ENCODE peak calls at places on chromosomes 3 and 15, in four cellular contexts. Z, L, D and O are unnamed samples.
A peak's percentile ranks its signal among the peaks of the same experiment; 100 is the strongest.

GRCh38 chr3:141998674-141999290 is 122.3 kb downstream of the ATP1B3 start:
- DNase-seq in Z (no peak), L (peak; percentile 11), D (no peak), O (no peak)

GRCh38 chr15:30992073-30992363 is 590 bp upstream of the MTMR10 start:
- DNase-seq in Z (no peak), L (no peak), D (no peak), O (no peak)

GRCh38 chr3:134003066-134003465 is 26.7 kb downstream of the SLCO2A1 start:
- DNase-seq in Z (no peak), L (no peak), D (no peak), O (no peak)

GRCh38 chr15:40097968-40098476 is 10.7 kb downstream of the BMF start:
- DNase-seq in Z (peak; percentile 73), L (no peak), D (no peak), O (no peak)

GRCh38 chr3:56366641-56366984 is 101.7 kb downstream of the ERC2 start:
- DNase-seq in Z (no peak), L (no peak), D (no peak), O (no peak)

GRCh38 chr15:68435966-68436365 is 4.0 kb upstream of the ITGA11 start:
- DNase-seq in Z (no peak), L (no peak), D (no peak), O (no peak)

GRCh38 chr15:39628131-39628482 is 47.2 kb downstream of the THBS1 start:
- DNase-seq in Z (no peak), L (no peak), D (no peak), O (no peak)

GRCh38 chr3:70829101-70829500 is 516.7 kb upstream of the MDFIC2 start:
- DNase-seq in Z (no peak), L (peak; percentile 82), D (peak; percentile 57), O (peak; percentile 67)

GRCh38 chr3:178618197-178618596 is 82.0 kb downstream of the KCNMB2 start:
- DNase-seq in Z (no peak), L (peak; percentile 34), D (peak; percentile 11), O (peak; percentile 28)

GRCh38 chr15:22887157-22887951 is 48.9 kb downstream of the NIPA2 start:
- DNase-seq in Z (no peak), L (peak; percentile 97), D (peak; percentile 45), O (peak; percentile 92)

GRCh38 chr3:110344897-110345767 is 726.5 kb upstream of the NECTIN3 start:
- DNase-seq in Z (no peak), L (no peak), D (no peak), O (no peak)

GRCh38 chr3:41164776-41165175 is 34.5 kb upstream of the CTNNB1 start:
- DNase-seq in Z (no peak), L (no peak), D (no peak), O (no peak)

GRCh38 chr15:66834863-66835557 is 133.0 kb downstream of the SMAD6 start:
- DNase-seq in Z (no peak), L (no peak), D (no peak), O (no peak)

GRCh38 chr3:156816794-156817741 is 9.1 kb upstream of the LEKR1 start:
- DNase-seq in Z (peak; percentile 93), L (peak; percentile 59), D (peak; percentile 82), O (peak; percentile 98)

GRCh38 chr3:134235677-134236076 is 15.0 kb downstream of the RYK start:
- DNase-seq in Z (no peak), L (no peak), D (no peak), O (no peak)

GRCh38 chr3:65439641-65440040 is 599.1 kb downstream of the MAGI1 start:
- DNase-seq in Z (peak; percentile 37), L (peak; percentile 61), D (peak; percentile 27), O (peak; percentile 83)

GRCh38 chr15:95459288-95459687 is 871.2 kb upstream of the NR2F2 start:
- DNase-seq in Z (no peak), L (peak; percentile 67), D (no peak), O (peak; percentile 8)

GRCh38 chr3:49462222-49462621 is 7.8 kb upstream of the DAG1 start:
- DNase-seq in Z (no peak), L (peak; percentile 29), D (no peak), O (peak; percentile 36)

GRCh38 chr3:8663177-8664061 is 18.8 kb upstream of the SSUH2 start:
- DNase-seq in Z (peak; percentile 85), L (peak; percentile 79), D (peak; percentile 41), O (peak; percentile 53)

GRCh38 chr3:170418422-170419300 is at the start of gene CLDN11:
- DNase-seq in Z (no peak), L (peak; percentile 63), D (no peak), O (peak; percentile 77)
- H3K4me3 ChIP-seq in Z (peak within 1 kb of the TSS; percentile 57), L (peak within 1 kb of the TSS; percentile 97), D (peak within 1 kb of the TSS; percentile 40), O (peak within 1 kb of the TSS; percentile 77)

DNA sequence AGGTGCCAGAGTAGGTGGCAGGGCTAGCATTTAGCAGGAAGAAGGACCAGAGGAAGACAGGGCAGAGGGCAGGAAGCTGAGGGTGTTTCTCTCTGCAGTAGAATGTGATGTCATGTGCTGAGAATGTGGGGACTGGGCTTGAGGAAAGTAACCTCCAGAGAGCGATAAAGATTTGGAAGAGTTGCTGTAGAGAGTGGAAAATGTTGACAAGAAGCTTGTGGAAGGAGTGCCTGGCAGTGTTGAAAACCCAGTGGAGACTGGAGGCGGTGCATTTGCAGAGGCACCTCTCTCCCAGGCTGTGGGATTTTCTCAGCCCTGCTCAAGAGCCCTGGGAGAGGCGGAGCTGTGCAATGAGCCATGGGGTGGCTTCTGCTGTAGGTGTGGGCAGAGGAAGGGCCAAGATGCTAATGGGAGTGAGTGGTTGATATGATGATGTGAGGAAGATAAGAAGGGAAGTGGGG is 54.8 kb downstream of the MESD start:
- DNase-seq in Z (no peak), L (peak; percentile 56), D (no peak), O (no peak)
- TF ChIP-seq CTCF in Z (no peak), L (no peak), D (no peak), O (no peak)

GRCh38 chr15:98546325-98546724 is 102.0 kb upstream of the IGF1R start:
- DNase-seq in Z (no peak), L (no peak), D (no peak), O (no peak)
- H3K4me3 ChIP-seq in Z (no peak overlapping the region), L (no peak overlapping the region), D (no peak overlapping the region), O (no peak overlapping the region)

GRCh38 chr15:43330780-43331086 is 360 bp upstream of the LCMT2 start:
- DNase-seq in Z (no peak), L (no peak), D (no peak), O (no peak)

GRCh38 chr15:43325039-43325438 is 5.3 kb downstream of the LCMT2 start:
- DNase-seq in Z (no peak), L (no peak), D (no peak), O (no peak)

GRCh38 chr15:43329222-43329959 is 982 bp downstream of the LCMT2 start:
- DNase-seq in Z (peak; percentile 27), L (peak; percentile 36), D (peak; percentile 3), O (peak; percentile 66)

DNA sequence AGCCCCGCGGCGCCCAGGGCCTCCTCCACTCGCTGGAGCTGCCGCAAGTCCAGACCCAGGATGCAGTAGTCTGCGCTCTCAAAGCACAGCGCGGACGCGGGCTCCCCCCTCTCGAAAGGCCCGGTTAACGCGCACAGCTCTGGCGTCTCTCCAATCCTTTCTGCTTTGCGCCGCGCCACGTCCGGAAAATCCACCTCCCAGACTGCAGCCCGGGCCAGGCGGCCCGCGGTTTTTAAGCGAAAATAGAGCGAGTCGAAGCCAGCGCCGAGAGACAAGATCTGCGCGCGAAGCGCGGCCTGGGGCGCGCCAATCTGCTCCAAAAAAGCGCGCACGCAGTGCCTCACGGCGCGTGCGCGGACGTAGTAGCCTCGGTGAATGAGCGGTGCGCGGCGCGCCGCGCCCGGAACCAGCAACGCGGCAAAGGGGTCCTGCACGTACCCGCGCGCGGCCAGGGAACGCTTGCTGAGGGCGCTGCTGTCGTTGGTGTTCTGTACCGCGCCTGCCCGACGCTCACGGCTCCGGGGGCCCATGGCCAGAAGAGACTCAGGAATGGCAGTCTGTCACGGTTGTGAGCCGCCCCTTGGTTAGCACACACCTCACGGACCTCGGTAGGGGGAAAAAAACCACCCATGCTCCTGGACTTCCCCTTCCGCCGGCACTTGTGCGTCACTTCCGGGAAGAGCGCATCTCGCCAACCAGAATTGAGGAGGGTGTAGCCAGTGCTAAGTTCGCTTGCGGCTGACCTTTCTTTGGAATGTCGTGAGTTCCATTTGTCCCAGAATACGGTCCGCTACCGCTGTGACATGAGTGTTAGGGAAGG is at the start of gene LCMT2:
- DNase-seq in Z (peak; percentile 92), L (peak; percentile 94), D (peak; percentile 65), O (peak; percentile 97)
- TF ChIP-seq CTCF in Z (no peak), L (no peak), D (no peak), O (no peak)

GRCh38 chr15:26050271-26050670 is 187.1 kb upstream of the ATP10A start:
- DNase-seq in Z (no peak), L (no peak), D (no peak), O (no peak)
- H3K4me3 ChIP-seq in Z (no peak overlapping the region), L (no peak overlapping the region), D (no peak overlapping the region), O (no peak overlapping the region)

DNA sequence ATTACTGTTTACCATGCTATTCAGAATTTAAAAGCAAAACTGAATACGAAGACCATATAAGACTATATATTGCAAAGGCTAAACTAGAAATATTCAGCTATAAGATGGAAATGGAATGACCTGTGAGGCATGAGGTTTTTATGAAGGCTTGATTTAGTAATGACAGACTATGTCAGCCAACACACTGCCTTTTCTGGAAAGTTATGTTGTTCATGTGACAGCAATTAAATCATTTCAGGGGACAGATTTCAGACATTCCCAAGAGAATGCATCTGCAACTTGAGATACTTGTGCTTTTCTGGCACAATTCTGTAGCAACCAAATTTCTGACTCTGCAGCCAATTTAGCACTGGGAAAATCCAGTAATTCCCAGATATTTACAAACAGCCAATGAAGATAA is 8.6 kb upstream of the GATM start:
- DNase-seq in Z (no peak), L (no peak), D (no peak), O (no peak)
- TF ChIP-seq CTCF in Z (no peak), L (no peak), D (no peak), O (no peak)

GRCh38 chr3:64238971-64239667 is 13.9 kb upstream of the PRICKLE2 start:
- DNase-seq in Z (peak; percentile 39), L (peak; percentile 93), D (peak; percentile 87), O (peak; percentile 95)
- H3K4me3 ChIP-seq in Z (no peak overlapping the region), L (no peak overlapping the region), D (no peak overlapping the region), O (no peak overlapping the region)